ENCODE peak calls at places on chromosome 2, in six cellular contexts. F, L, J, Q, C and X are unnamed samples.

GRCh38 chr2:120716641-120717585 is 18.8 kb upstream of the GLI2 start:
- DNase-seq in J (no peak), C (no peak), F (no peak), L (peak), Q (no peak), X (no peak)

GRCh38 chr2:231163011-231163410 is 35.4 kb upstream of the ARMC9 start:
- DNase-seq in C (no peak), J (no peak), L (no peak), F (no peak), Q (no peak), X (no peak)

GRCh38 chr2:106160786-106161261 is 33.3 kb downstream of the UXS1 start:
- DNase-seq in C (no peak), L (no peak), J (no peak), Q (peak), F (no peak), X (no peak)

GRCh38 chr2:67895171-67895941 is 167.4 kb downstream of the C1D start:
- DNase-seq in Q (peak), C (no peak), J (no peak), L (no peak), F (no peak), X (no peak)

GRCh38 chr2:2686228-2686627 is 355.2 kb upstream of the MYT1L start:
- DNase-seq in Q (no peak), J (no peak), F (no peak), L (peak), C (no peak), X (no peak)

GRCh38 chr2:98931596-98931995 is 4.4 kb downstream of the CRACDL start:
- DNase-seq in C (no peak), F (no peak), J (no peak), Q (no peak), L (no peak), X (no peak)

GRCh38 chr2:3651686-3652516 is 6.1 kb upstream of the ALLC start:
- DNase-seq in C (peak), L (peak), F (peak), Q (peak), J (no peak), X (no peak)

GRCh38 chr2:112821142-112821541 is 15.4 kb downstream of the IL1B start:
- DNase-seq in Q (no peak), F (no peak), L (no peak), J (no peak), C (no peak), X (no peak)

GRCh38 chr2:88724643-88725332 is 33.3 kb downstream of the RPIA start:
- DNase-seq in J (no peak), L (no peak), F (no peak), C (no peak), Q (no peak), X (no peak)

GRCh38 chr2:10303174-10303633 is 500 bp downstream of the HPCAL1 start:
- DNase-seq in F (no peak), Q (no peak), L (no peak), C (peak), J (no peak), X (no peak)

GRCh38 chr2:74025971-74026612 is 41.4 kb downstream of the TET3 start:
- DNase-seq in L (peak), Q (no peak), F (no peak), J (no peak), C (peak), X (peak)

GRCh38 chr2:241509408-241509784 is 1.0 kb upstream of the STK25 start:
- DNase-seq in Q (no peak), L (no peak), J (no peak), C (no peak), F (no peak), X (no peak)

GRCh38 chr2:37357461-37358008 is 13.1 kb downstream of the QPCT start:
- DNase-seq in Q (no peak), J (no peak), F (no peak), L (no peak), C (peak), X (no peak)

GRCh38 chr2:151760139-151760650 is 25.9 kb upstream of the NEB start:
- DNase-seq in J (no peak), F (no peak), C (no peak), L (no peak), Q (peak), X (no peak)

GRCh38 chr2:20291846-20292408 is 58.7 kb downstream of the PUM2 start:
- DNase-seq in F (no peak), Q (no peak), L (no peak), C (no peak), J (no peak), X (no peak)

GRCh38 chr2:7707723-7708122 is 790.5 kb downstream of the RNF144A start:
- DNase-seq in Q (no peak), F (no peak), L (no peak), C (no peak), J (peak), X (no peak)

GRCh38 chr2:78977661-78978145 is 47.8 kb upstream of the REG3G start:
- DNase-seq in Q (no peak), L (no peak), J (no peak), F (peak), C (no peak), X (no peak)

GRCh38 chr2:174648896-174649295 is 51.3 kb upstream of the WIPF1 start:
- DNase-seq in L (no peak), J (no peak), Q (no peak), F (no peak), C (no peak), X (no peak)

GRCh38 chr2:159168707-159169106 is 117.8 kb downstream of the WDSUB1 start:
- DNase-seq in L (no peak), C (no peak), Q (no peak), F (no peak), J (peak), X (no peak)
- H3K27ac ChIP-seq in L (no peak), C (no peak), Q (no peak), F (no peak), J (no peak), X (no peak)

GRCh38 chr2:70498528-70498927 is 55.1 kb downstream of the TGFA start:
- DNase-seq in C (no peak), L (no peak), F (peak), J (no peak), Q (no peak), X (no peak)

GRCh38 chr2:70496819-70497218 is 56.8 kb downstream of the TGFA start:
- DNase-seq in J (no peak), F (no peak), L (no peak), C (no peak), Q (no peak), X (no peak)

GRCh38 chr2:70501215-70501614 is 52.4 kb downstream of the TGFA start:
- DNase-seq in Q (no peak), C (no peak), F (no peak), J (no peak), L (no peak), X (no peak)

GRCh38 chr2:70499253-70499652 is 54.4 kb downstream of the TGFA start:
- DNase-seq in L (no peak), Q (no peak), C (no peak), J (no peak), F (no peak), X (no peak)

GRCh38 chr2:70498054-70498453 is 55.6 kb downstream of the TGFA start:
- DNase-seq in C (no peak), Q (no peak), L (no peak), F (peak), J (peak), X (no peak)
- TF ChIP-seq CTCF in C (no peak), Q (no peak), L (peak), F (peak), J (peak), X (no peak)

DNA sequence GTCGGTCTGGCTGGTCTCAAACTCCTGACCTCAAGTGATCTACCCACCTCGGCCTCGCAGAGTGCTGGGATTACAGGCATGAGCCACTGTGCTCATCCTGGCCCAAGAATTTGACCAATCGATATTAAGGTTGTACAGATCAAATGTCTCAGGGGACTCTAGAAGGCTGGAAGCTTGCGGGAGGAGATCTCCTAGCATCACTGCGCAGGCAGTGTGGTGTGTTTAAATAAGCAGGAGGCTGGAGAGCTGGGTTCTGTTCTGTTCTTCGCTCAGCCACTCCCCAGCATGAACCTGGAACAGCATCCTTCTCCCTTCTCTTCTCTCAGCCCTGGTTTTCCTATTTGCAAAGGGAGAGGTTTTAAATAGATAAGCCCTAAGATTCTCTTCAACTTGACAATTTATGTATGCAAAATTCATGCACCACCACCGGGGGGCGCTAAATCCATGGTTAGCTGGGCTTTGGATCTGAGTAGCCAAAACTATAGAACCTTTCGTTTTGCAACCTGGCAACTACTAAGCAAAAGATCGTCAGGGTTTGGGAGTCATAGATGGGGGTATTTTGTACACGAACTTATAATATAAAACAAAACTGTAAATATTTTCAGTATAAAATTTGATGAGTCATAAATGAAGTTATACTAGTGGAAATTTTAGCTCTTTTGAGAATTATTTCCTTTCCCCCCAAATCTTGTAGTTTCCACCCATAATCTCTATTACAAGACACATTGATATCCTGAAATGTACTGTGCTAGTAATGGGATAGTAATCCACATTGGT is 60.6 kb downstream of the SLC16A14 start:
- DNase-seq in J (peak), C (peak), Q (peak), F (peak), L (peak), X (no peak)
- H3K4me3 ChIP-seq in J (no peak), C (no peak), Q (peak), F (no peak), L (no peak), X (no peak)

GRCh38 chr2:232988444-232988843 is 24.6 kb downstream of the NGEF start:
- DNase-seq in J (peak), Q (peak), F (no peak), C (peak), L (peak), X (peak)
- H3K27ac ChIP-seq in J (peak), Q (no peak), F (no peak), C (peak), L (peak), X (no peak)

GRCh38 chr2:75892490-75892889 is 181.8 kb upstream of the GCFC2 start:
- DNase-seq in F (no peak), Q (no peak), J (no peak), L (no peak), C (no peak), X (no peak)

GRCh38 chr2:75894170-75894569 is 183.5 kb upstream of the GCFC2 start:
- DNase-seq in F (no peak), C (no peak), J (no peak), L (no peak), Q (no peak), X (no peak)

GRCh38 chr2:75896779-75897366 is 186.2 kb upstream of the GCFC2 start:
- DNase-seq in C (peak), J (peak), Q (no peak), F (peak), L (no peak), X (no peak)
- TF ChIP-seq CTCF in C (peak), J (peak), Q (peak), F (peak), L (no peak), X (no peak)

GRCh38 chr2:211241891-211242290 is 685.5 kb downstream of the CPS1 start:
- DNase-seq in L (no peak), C (no peak), J (no peak), F (no peak), Q (no peak), X (no peak)
- H3K4me3 ChIP-seq in L (no peak), C (no peak), J (no peak), F (no peak), Q (no peak), X (no peak)